ENCODE peak calls at places on chromosomes 1 and 21, in seven cellular contexts. H, K, F, S, Z, P and U are unnamed samples.

GRCh38 chr1:109786107-109786470 is 22.4 kb upstream of the EPS8L3 start:
- DNase-seq in P (no peak), K (no peak), F (no peak), S (no peak), Z (no peak), H (no peak), U (no peak)

GRCh38 chr1:181503130-181503810 is 20.0 kb downstream of the CACNA1E start:
- DNase-seq in F (no peak), H (no peak), P (no peak), S (no peak), K (no peak), Z (no peak), U (no peak)

GRCh38 chr1:161736332-161736969 is 13.1 kb upstream of the DUSP12 start:
- DNase-seq in K (no peak), Z (no peak), P (no peak), H (no peak), S (no peak), F (no peak), U (no peak)

GRCh38 chr1:3453203-3453761 is 1.2 kb upstream of the ARHGEF16 start:
- DNase-seq in F (peak), P (peak), Z (peak), K (peak), H (peak), S (peak), U (no peak)

GRCh38 chr1:22646359-22646758 is 2.9 kb downstream of the C1QC start:
- DNase-seq in H (no peak), S (no peak), Z (no peak), K (no peak), F (no peak), P (no peak), U (no peak)

GRCh38 chr1:19610282-19610978 is 33.7 kb upstream of the NBL1 start:
- DNase-seq in F (no peak), K (no peak), H (no peak), Z (no peak), P (no peak), S (no peak), U (no peak)

GRCh38 chr21:28375708-28376385 is 616.8 kb downstream of the LTN1 start:
- DNase-seq in K (no peak), H (no peak), Z (no peak), S (peak), F (no peak), P (no peak), U (no peak)

GRCh38 chr1:14623090-14623489 is 24.6 kb downstream of the KAZN start:
- DNase-seq in Z (no peak), H (no peak), K (no peak), F (no peak), P (no peak), S (no peak), U (no peak)

GRCh38 chr1:59485949-59486348 is 189.1 kb downstream of the FGGY start:
- DNase-seq in K (no peak), Z (no peak), H (no peak), F (no peak), S (no peak), P (no peak), U (no peak)

GRCh38 chr21:32524010-32524719 is 61.2 kb downstream of the TCP10L start:
- DNase-seq in H (no peak), K (no peak), Z (no peak), F (no peak), S (peak), P (peak), U (no peak)

GRCh38 chr1:11355594-11356467 is 82.8 kb downstream of the UBIAD1 start:
- DNase-seq in H (peak), F (peak), P (no peak), K (peak), S (no peak), Z (no peak), U (no peak)

GRCh38 chr1:221335161-221336101 is 406.5 kb downstream of the DUSP10 start:
- DNase-seq in K (no peak), S (peak), Z (peak), P (peak), F (no peak), H (no peak), U (no peak)

GRCh38 chr1:205630241-205630640 is 1.6 kb downstream of the ELK4 start:
- DNase-seq in Z (peak), S (no peak), F (no peak), P (no peak), K (no peak), H (no peak), U (no peak)

GRCh38 chr1:99818063-99818699 is 32.0 kb upstream of the AGL start:
- DNase-seq in H (no peak), P (no peak), S (peak), K (no peak), Z (no peak), F (no peak), U (no peak)

GRCh38 chr21:45182958-45183357 is 104.7 kb downstream of the POFUT2 start:
- DNase-seq in S (no peak), F (no peak), K (no peak), H (no peak), P (no peak), Z (no peak), U (no peak)